ENCODE peak calls at places on chromosomes 7 and 10, in nine cellular contexts. One of them, this sample, is unnamed. For H3K4me1 and H3K27me3, the result is how much of the 10 kb centered on the place peaks cover.

GRCh38 chr10:61325596-61325995 is 127.6 kb downstream of the TMEM26 start:
- DNase-seq in colonic mucosa: no peak
- DNase-seq in cardiac muscle cell: no peak
- DNase-seq in psoas muscle: no peak
- DNase-seq in neuronal stem cell: no peak
- DNase-seq in mammary epithelial cell: no peak
- DNase-seq in GM23248: no peak
- DNase-seq in sigmoid colon: no peak
- DNase-seq in Peyer's patch: no peak
- DNase-seq in this sample: no peak

GRCh38 chr7:44633254-44634186 is 27.1 kb downstream of the OGDH start:
- DNase-seq in colonic mucosa: peak
- DNase-seq in cardiac muscle cell: no peak
- DNase-seq in psoas muscle: peak
- DNase-seq in neuronal stem cell: no peak
- DNase-seq in mammary epithelial cell: peak
- DNase-seq in GM23248: peak
- DNase-seq in sigmoid colon: peak
- DNase-seq in Peyer's patch: peak
- DNase-seq in this sample: peak

GRCh38 chr10:26887611-26888215 is 27.0 kb upstream of the ABI1 start:
- DNase-seq in colonic mucosa: no peak
- DNase-seq in cardiac muscle cell: no peak
- DNase-seq in psoas muscle: no peak
- DNase-seq in neuronal stem cell: no peak
- DNase-seq in mammary epithelial cell: peak
- DNase-seq in GM23248: peak
- DNase-seq in sigmoid colon: no peak
- DNase-seq in Peyer's patch: no peak
- DNase-seq in this sample: no peak

GRCh38 chr7:55096318-55096717 is 77.5 kb downstream of the EGFR start:
- DNase-seq in colonic mucosa: no peak
- DNase-seq in cardiac muscle cell: no peak
- DNase-seq in psoas muscle: no peak
- DNase-seq in neuronal stem cell: no peak
- DNase-seq in mammary epithelial cell: no peak
- DNase-seq in GM23248: no peak
- DNase-seq in sigmoid colon: no peak
- DNase-seq in Peyer's patch: no peak
- DNase-seq in this sample: no peak

GRCh38 chr10:62937674-62938073 is 121.5 kb upstream of the EGR2 start:
- DNase-seq in colonic mucosa: no peak
- DNase-seq in cardiac muscle cell: no peak
- DNase-seq in psoas muscle: no peak
- DNase-seq in neuronal stem cell: no peak
- DNase-seq in mammary epithelial cell: no peak
- DNase-seq in GM23248: no peak
- DNase-seq in sigmoid colon: no peak
- DNase-seq in Peyer's patch: no peak
- DNase-seq in this sample: no peak

GRCh38 chr7:151491859-151492258 is 27.8 kb downstream of the RHEB start:
- DNase-seq in colonic mucosa: no peak
- DNase-seq in cardiac muscle cell: no peak
- DNase-seq in psoas muscle: no peak
- DNase-seq in neuronal stem cell: no peak
- DNase-seq in mammary epithelial cell: peak
- DNase-seq in GM23248: peak
- DNase-seq in sigmoid colon: no peak
- DNase-seq in Peyer's patch: no peak
- DNase-seq in this sample: no peak

GRCh38 chr10:34528320-34528719 is 286.8 kb downstream of the PARD3 start:
- DNase-seq in colonic mucosa: no peak
- DNase-seq in cardiac muscle cell: no peak
- DNase-seq in psoas muscle: no peak
- DNase-seq in neuronal stem cell: peak
- DNase-seq in mammary epithelial cell: peak
- DNase-seq in GM23248: peak
- DNase-seq in sigmoid colon: no peak
- DNase-seq in Peyer's patch: no peak
- DNase-seq in this sample: no peak

GRCh38 chr7:12674861-12675260 is 12.6 kb upstream of the ARL4A start:
- DNase-seq in colonic mucosa: peak
- DNase-seq in cardiac muscle cell: no peak
- DNase-seq in psoas muscle: no peak
- DNase-seq in neuronal stem cell: no peak
- DNase-seq in mammary epithelial cell: peak
- DNase-seq in GM23248: peak
- DNase-seq in sigmoid colon: no peak
- DNase-seq in Peyer's patch: no peak
- DNase-seq in this sample: no peak

GRCh38 chr7:68038621-68039314 is 1042.1 kb downstream of the TYW1 start:
- DNase-seq in colonic mucosa: no peak
- DNase-seq in cardiac muscle cell: no peak
- DNase-seq in psoas muscle: no peak
- DNase-seq in neuronal stem cell: no peak
- DNase-seq in mammary epithelial cell: no peak
- DNase-seq in GM23248: peak
- DNase-seq in sigmoid colon: no peak
- DNase-seq in Peyer's patch: no peak
- DNase-seq in this sample: no peak

GRCh38 chr7:83053965-83054364 is 108.7 kb downstream of the PCLO start:
- DNase-seq in colonic mucosa: no peak
- DNase-seq in cardiac muscle cell: no peak
- DNase-seq in psoas muscle: no peak
- DNase-seq in neuronal stem cell: no peak
- DNase-seq in mammary epithelial cell: no peak
- DNase-seq in GM23248: no peak
- DNase-seq in sigmoid colon: no peak
- DNase-seq in Peyer's patch: no peak
- DNase-seq in this sample: no peak

GRCh38 chr10:14659626-14660196 is 115.0 kb downstream of the FAM107B start:
- DNase-seq in colonic mucosa: no peak
- DNase-seq in cardiac muscle cell: no peak
- DNase-seq in psoas muscle: no peak
- DNase-seq in neuronal stem cell: no peak
- DNase-seq in mammary epithelial cell: no peak
- DNase-seq in GM23248: peak
- DNase-seq in sigmoid colon: no peak
- DNase-seq in Peyer's patch: peak
- DNase-seq in this sample: no peak

GRCh38 chr10:75146780-75147179 is 35.3 kb downstream of the SAMD8 start:
- DNase-seq in colonic mucosa: no peak
- DNase-seq in cardiac muscle cell: no peak
- DNase-seq in psoas muscle: no peak
- DNase-seq in neuronal stem cell: no peak
- DNase-seq in mammary epithelial cell: peak
- DNase-seq in GM23248: no peak
- DNase-seq in sigmoid colon: no peak
- DNase-seq in Peyer's patch: no peak
- DNase-seq in this sample: no peak

GRCh38 chr10:89805599-89806013 is 104.2 kb downstream of the KIF20B start:
- DNase-seq in colonic mucosa: no peak
- DNase-seq in cardiac muscle cell: no peak
- DNase-seq in psoas muscle: no peak
- DNase-seq in neuronal stem cell: no peak
- DNase-seq in mammary epithelial cell: no peak
- DNase-seq in GM23248: no peak
- DNase-seq in sigmoid colon: no peak
- DNase-seq in Peyer's patch: no peak
- DNase-seq in this sample: no peak

GRCh38 chr7:47670738-47671137 is 88.8 kb upstream of the TNS3 start:
- DNase-seq in colonic mucosa: no peak
- DNase-seq in cardiac muscle cell: no peak
- DNase-seq in psoas muscle: no peak
- DNase-seq in neuronal stem cell: no peak
- DNase-seq in mammary epithelial cell: no peak
- DNase-seq in GM23248: no peak
- DNase-seq in sigmoid colon: no peak
- DNase-seq in Peyer's patch: peak
- DNase-seq in this sample: no peak

GRCh38 chr10:89576022-89576421 is 40.6 kb upstream of the SLC16A12 start:
- DNase-seq in colonic mucosa: no peak
- DNase-seq in cardiac muscle cell: no peak
- DNase-seq in psoas muscle: no peak
- DNase-seq in neuronal stem cell: no peak
- DNase-seq in mammary epithelial cell: no peak
- DNase-seq in GM23248: no peak
- DNase-seq in sigmoid colon: no peak
- DNase-seq in Peyer's patch: no peak
- DNase-seq in this sample: no peak

DNA sequence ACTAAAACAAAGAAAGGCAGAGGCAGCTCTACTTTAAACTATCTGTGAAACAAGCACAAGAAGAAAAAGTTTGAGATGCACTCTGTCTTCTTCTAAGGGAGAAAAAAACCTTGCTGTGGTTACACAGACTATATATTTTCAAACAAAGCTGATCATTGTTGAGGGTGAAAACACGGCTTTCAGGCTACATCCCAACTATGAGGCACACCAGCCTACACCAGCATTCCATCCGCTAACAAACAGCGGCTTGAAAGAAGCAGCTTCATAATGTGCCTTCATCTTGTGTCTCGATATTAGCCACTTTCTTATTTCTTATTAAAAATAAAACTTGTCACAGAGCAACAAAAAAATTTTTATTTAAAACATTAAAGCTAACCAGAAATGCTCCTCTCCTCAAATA is 79.1 kb downstream of the USP6NL start:
- DNase-seq in colonic mucosa: no peak
- DNase-seq in cardiac muscle cell: no peak
- DNase-seq in psoas muscle: no peak
- DNase-seq in neuronal stem cell: no peak
- DNase-seq in mammary epithelial cell: peak
- DNase-seq in GM23248: no peak
- DNase-seq in sigmoid colon: no peak
- DNase-seq in Peyer's patch: no peak
- DNase-seq in this sample: no peak
- H3K4me3 ChIP-seq in colonic mucosa: no peak
- H3K4me3 ChIP-seq in cardiac muscle cell: no peak
- H3K4me3 ChIP-seq in psoas muscle: no peak
- H3K4me3 ChIP-seq in neuronal stem cell: no peak
- H3K4me3 ChIP-seq in mammary epithelial cell: peak
- H3K4me3 ChIP-seq in GM23248: no peak
- H3K4me3 ChIP-seq in sigmoid colon: peak
- H3K4me3 ChIP-seq in Peyer's patch: no peak
- H3K4me3 ChIP-seq in this sample: no peak

GRCh38 chr10:93149761-93150160 is 76.1 kb downstream of the CYP26A1 start:
- DNase-seq in colonic mucosa: no peak
- DNase-seq in cardiac muscle cell: no peak
- DNase-seq in psoas muscle: no peak
- DNase-seq in neuronal stem cell: no peak
- DNase-seq in mammary epithelial cell: no peak
- DNase-seq in GM23248: peak
- DNase-seq in sigmoid colon: no peak
- DNase-seq in Peyer's patch: no peak
- DNase-seq in this sample: no peak
- H3K4me1 ChIP-seq in colonic mucosa: under half
- H3K4me1 ChIP-seq in cardiac muscle cell: under half
- H3K4me1 ChIP-seq in psoas muscle: under half
- H3K4me1 ChIP-seq in neuronal stem cell: under half
- H3K4me1 ChIP-seq in mammary epithelial cell: under half
- H3K4me1 ChIP-seq in GM23248: under half
- H3K4me1 ChIP-seq in sigmoid colon: under half
- H3K4me1 ChIP-seq in Peyer's patch: under half
- H3K4me1 ChIP-seq in this sample: under half

GRCh38 chr10:128044186-128044585 is 82.0 kb downstream of the MKI67 start:
- DNase-seq in colonic mucosa: no peak
- DNase-seq in cardiac muscle cell: no peak
- DNase-seq in psoas muscle: no peak
- DNase-seq in neuronal stem cell: no peak
- DNase-seq in mammary epithelial cell: no peak
- DNase-seq in GM23248: no peak
- DNase-seq in sigmoid colon: peak
- DNase-seq in Peyer's patch: no peak
- DNase-seq in this sample: no peak

GRCh38 chr10:128040096-128040495 is 86.1 kb downstream of the MKI67 start:
- DNase-seq in colonic mucosa: no peak
- DNase-seq in cardiac muscle cell: no peak
- DNase-seq in psoas muscle: no peak
- DNase-seq in neuronal stem cell: no peak
- DNase-seq in mammary epithelial cell: no peak
- DNase-seq in GM23248: no peak
- DNase-seq in sigmoid colon: peak
- DNase-seq in Peyer's patch: no peak
- DNase-seq in this sample: no peak

GRCh38 chr10:128043259-128044045 is 82.8 kb downstream of the MKI67 start:
- DNase-seq in colonic mucosa: no peak
- DNase-seq in cardiac muscle cell: no peak
- DNase-seq in psoas muscle: no peak
- DNase-seq in neuronal stem cell: no peak
- DNase-seq in mammary epithelial cell: no peak
- DNase-seq in GM23248: no peak
- DNase-seq in sigmoid colon: peak
- DNase-seq in Peyer's patch: no peak
- DNase-seq in this sample: no peak

GRCh38 chr10:128042131-128042610 is 84.1 kb downstream of the MKI67 start:
- DNase-seq in colonic mucosa: no peak
- DNase-seq in cardiac muscle cell: no peak
- DNase-seq in psoas muscle: no peak
- DNase-seq in neuronal stem cell: no peak
- DNase-seq in mammary epithelial cell: no peak
- DNase-seq in GM23248: no peak
- DNase-seq in sigmoid colon: peak
- DNase-seq in Peyer's patch: no peak
- DNase-seq in this sample: no peak

GRCh38 chr10:128040681-128041080 is 85.5 kb downstream of the MKI67 start:
- DNase-seq in colonic mucosa: no peak
- DNase-seq in cardiac muscle cell: no peak
- DNase-seq in psoas muscle: no peak
- DNase-seq in neuronal stem cell: no peak
- DNase-seq in mammary epithelial cell: no peak
- DNase-seq in GM23248: no peak
- DNase-seq in sigmoid colon: peak
- DNase-seq in Peyer's patch: no peak
- DNase-seq in this sample: no peak
- H3K27me3 ChIP-seq in colonic mucosa: under half
- H3K27me3 ChIP-seq in cardiac muscle cell: under half
- H3K27me3 ChIP-seq in psoas muscle: under half
- H3K27me3 ChIP-seq in neuronal stem cell: under half
- H3K27me3 ChIP-seq in mammary epithelial cell: under half
- H3K27me3 ChIP-seq in GM23248: under half
- H3K27me3 ChIP-seq in sigmoid colon: under half
- H3K27me3 ChIP-seq in Peyer's patch: under half
- H3K27me3 ChIP-seq in this sample: under half

DNA sequence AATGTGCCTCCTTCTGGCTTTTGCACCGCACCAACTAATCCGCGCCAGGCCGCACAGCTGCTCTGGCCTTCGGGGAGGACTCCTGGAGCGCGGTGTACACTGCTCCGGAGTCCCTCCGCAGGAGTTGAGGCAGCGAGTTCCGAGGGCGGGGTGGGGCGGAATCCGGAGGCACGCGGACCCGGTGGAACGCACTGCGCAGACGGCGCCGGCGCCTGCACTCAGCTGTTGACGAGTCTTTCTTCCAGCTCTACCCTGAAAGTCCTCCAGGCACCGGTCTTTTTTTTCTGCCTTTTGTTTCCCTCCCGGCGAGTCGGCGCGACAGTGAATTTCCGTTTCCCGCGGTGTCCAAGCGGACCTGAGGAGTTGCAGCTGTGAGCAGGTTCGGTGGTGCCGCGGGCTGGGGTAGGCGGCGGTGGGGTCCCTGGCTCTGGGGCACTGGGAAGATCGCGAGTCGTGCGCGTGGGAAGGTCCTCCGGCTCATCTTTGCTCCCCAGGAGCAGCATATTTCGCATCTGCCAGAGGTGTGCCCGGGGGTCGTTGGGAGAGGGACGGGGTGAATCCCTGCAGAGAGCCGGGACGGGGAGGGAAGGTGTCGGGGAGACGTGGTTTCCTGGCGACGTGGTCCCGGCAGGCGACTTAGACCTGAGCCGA is 44.1 kb downstream of the SFTPD start:
- DNase-seq in colonic mucosa: peak
- DNase-seq in cardiac muscle cell: peak
- DNase-seq in psoas muscle: peak
- DNase-seq in neuronal stem cell: peak
- DNase-seq in mammary epithelial cell: peak
- DNase-seq in GM23248: peak
- DNase-seq in sigmoid colon: peak
- DNase-seq in Peyer's patch: no peak
- DNase-seq in this sample: peak
- H3K4me3 ChIP-seq in colonic mucosa: peak
- H3K4me3 ChIP-seq in cardiac muscle cell: peak
- H3K4me3 ChIP-seq in psoas muscle: peak
- H3K4me3 ChIP-seq in neuronal stem cell: peak
- H3K4me3 ChIP-seq in mammary epithelial cell: peak
- H3K4me3 ChIP-seq in GM23248: peak
- H3K4me3 ChIP-seq in sigmoid colon: peak
- H3K4me3 ChIP-seq in Peyer's patch: peak
- H3K4me3 ChIP-seq in this sample: peak

This sample was measured in tibial artery.